ENCODE peak calls at places on chromosomes 3 and 15, in nine cellular contexts. One of them, this sample, is unnamed.
A peak's percentile ranks its signal among the peaks of the same experiment; 100 is the strongest.

GRCh38 chr15:93052090-93052892 is 36.7 kb downstream of the RGMA start:
- DNase-seq in KG1: no peak
- DNase-seq in IMR-90: no peak
- DNase-seq in NCI-H187 treated with DMSO at 0.1 percent for 48 hours: no peak
- DNase-seq in stimulated activated naive B cell treated with anti-CD40 and anti-IgM and Interleukin-4, amounts not matched to agents 10 μg/mL and 1 μg/mL and 100 μg/mL, for 72 hours: no peak
- DNase-seq in Right ventricle myocardium superior: no peak
- DNase-seq in mucosa of descending colon: peak; percentile 24
- DNase-seq in astrocyte of the hippocampus: no peak
- DNase-seq in activated CD4-positive, CD25-positive, alpha-beta regulatory T cell: no peak
- DNase-seq in this sample: no peak

GRCh38 chr15:57411945-57412768 is 35.9 kb downstream of the CGNL1 start:
- DNase-seq in KG1: no peak
- DNase-seq in mucosa of descending colon: no peak
- DNase-seq in Right ventricle myocardium superior: peak; percentile 55
- DNase-seq in activated CD4-positive, CD25-positive, alpha-beta regulatory T cell: no peak
- DNase-seq in IMR-90: no peak
- DNase-seq in NCI-H187 treated with DMSO at 0.1 percent for 48 hours: no peak
- DNase-seq in stimulated activated naive B cell treated with anti-CD40 and anti-IgM and Interleukin-4, amounts not matched to agents 10 μg/mL and 1 μg/mL and 100 μg/mL, for 72 hours: no peak
- DNase-seq in astrocyte of the hippocampus: no peak
- DNase-seq in this sample: no peak

GRCh38 chr15:60635507-60636352 is 156.8 kb upstream of the ICE2 start:
- DNase-seq in stimulated activated naive B cell treated with anti-CD40 and anti-IgM and Interleukin-4, amounts not matched to agents 10 μg/mL and 1 μg/mL and 100 μg/mL, for 72 hours: peak; percentile 36
- DNase-seq in astrocyte of the hippocampus: no peak
- DNase-seq in mucosa of descending colon: no peak
- DNase-seq in Right ventricle myocardium superior: no peak
- DNase-seq in KG1: no peak
- DNase-seq in activated CD4-positive, CD25-positive, alpha-beta regulatory T cell: no peak
- DNase-seq in NCI-H187 treated with DMSO at 0.1 percent for 48 hours: no peak
- DNase-seq in IMR-90: no peak
- DNase-seq in this sample: no peak

GRCh38 chr15:88509321-88509720 is 37.2 kb downstream of the DET1 start:
- DNase-seq in stimulated activated naive B cell treated with anti-CD40 and anti-IgM and Interleukin-4, amounts not matched to agents 10 μg/mL and 1 μg/mL and 100 μg/mL, for 72 hours: no peak
- DNase-seq in KG1: no peak
- DNase-seq in astrocyte of the hippocampus: no peak
- DNase-seq in NCI-H187 treated with DMSO at 0.1 percent for 48 hours: no peak
- DNase-seq in mucosa of descending colon: no peak
- DNase-seq in Right ventricle myocardium superior: no peak
- DNase-seq in IMR-90: no peak
- DNase-seq in activated CD4-positive, CD25-positive, alpha-beta regulatory T cell: no peak
- DNase-seq in this sample: no peak

GRCh38 chr15:42890161-42890913 is 30.2 kb downstream of the TTBK2 start:
- DNase-seq in mucosa of descending colon: no peak
- DNase-seq in stimulated activated naive B cell treated with anti-CD40 and anti-IgM and Interleukin-4, amounts not matched to agents 10 μg/mL and 1 μg/mL and 100 μg/mL, for 72 hours: no peak
- DNase-seq in NCI-H187 treated with DMSO at 0.1 percent for 48 hours: no peak
- DNase-seq in astrocyte of the hippocampus: peak; percentile 93
- DNase-seq in IMR-90: peak; percentile 88
- DNase-seq in KG1: no peak
- DNase-seq in Right ventricle myocardium superior: no peak
- DNase-seq in activated CD4-positive, CD25-positive, alpha-beta regulatory T cell: no peak
- DNase-seq in this sample: no peak

GRCh38 chr3:46098319-46098761 is 71.1 kb upstream of the XCR1 start:
- DNase-seq in astrocyte of the hippocampus: no peak
- DNase-seq in IMR-90: peak; percentile 50
- DNase-seq in stimulated activated naive B cell treated with anti-CD40 and anti-IgM and Interleukin-4, amounts not matched to agents 10 μg/mL and 1 μg/mL and 100 μg/mL, for 72 hours: no peak
- DNase-seq in activated CD4-positive, CD25-positive, alpha-beta regulatory T cell: no peak
- DNase-seq in mucosa of descending colon: no peak
- DNase-seq in Right ventricle myocardium superior: peak; percentile 65
- DNase-seq in NCI-H187 treated with DMSO at 0.1 percent for 48 hours: no peak
- DNase-seq in KG1: peak; percentile 68
- DNase-seq in this sample: peak; percentile 41

GRCh38 chr3:169929830-169930519 is 18.6 kb downstream of the SAMD7 start:
- DNase-seq in stimulated activated naive B cell treated with anti-CD40 and anti-IgM and Interleukin-4, amounts not matched to agents 10 μg/mL and 1 μg/mL and 100 μg/mL, for 72 hours: no peak
- DNase-seq in Right ventricle myocardium superior: no peak
- DNase-seq in mucosa of descending colon: no peak
- DNase-seq in KG1: no peak
- DNase-seq in activated CD4-positive, CD25-positive, alpha-beta regulatory T cell: no peak
- DNase-seq in astrocyte of the hippocampus: no peak
- DNase-seq in NCI-H187 treated with DMSO at 0.1 percent for 48 hours: no peak
- DNase-seq in IMR-90: no peak
- DNase-seq in this sample: no peak

GRCh38 chr15:31297880-31298456 is 28.7 kb upstream of the KLF13 start:
- DNase-seq in mucosa of descending colon: peak; percentile 80
- DNase-seq in KG1: no peak
- DNase-seq in Right ventricle myocardium superior: no peak
- DNase-seq in activated CD4-positive, CD25-positive, alpha-beta regulatory T cell: no peak
- DNase-seq in IMR-90: no peak
- DNase-seq in NCI-H187 treated with DMSO at 0.1 percent for 48 hours: no peak
- DNase-seq in stimulated activated naive B cell treated with anti-CD40 and anti-IgM and Interleukin-4, amounts not matched to agents 10 μg/mL and 1 μg/mL and 100 μg/mL, for 72 hours: no peak
- DNase-seq in astrocyte of the hippocampus: no peak
- DNase-seq in this sample: peak; percentile 74

GRCh38 chr3:37477275-37477674 is 302.9 kb upstream of the LRRFIP2 start:
- DNase-seq in IMR-90: no peak
- DNase-seq in KG1: no peak
- DNase-seq in activated CD4-positive, CD25-positive, alpha-beta regulatory T cell: no peak
- DNase-seq in stimulated activated naive B cell treated with anti-CD40 and anti-IgM and Interleukin-4, amounts not matched to agents 10 μg/mL and 1 μg/mL and 100 μg/mL, for 72 hours: no peak
- DNase-seq in NCI-H187 treated with DMSO at 0.1 percent for 48 hours: no peak
- DNase-seq in Right ventricle myocardium superior: no peak
- DNase-seq in mucosa of descending colon: no peak
- DNase-seq in astrocyte of the hippocampus: no peak
- DNase-seq in this sample: no peak

GRCh38 chr15:55990986-55991385 is 2.4 kb downstream of the NEDD4 start:
- DNase-seq in IMR-90: no peak
- DNase-seq in mucosa of descending colon: no peak
- DNase-seq in astrocyte of the hippocampus: no peak
- DNase-seq in Right ventricle myocardium superior: no peak
- DNase-seq in activated CD4-positive, CD25-positive, alpha-beta regulatory T cell: no peak
- DNase-seq in NCI-H187 treated with DMSO at 0.1 percent for 48 hours: no peak
- DNase-seq in stimulated activated naive B cell treated with anti-CD40 and anti-IgM and Interleukin-4, amounts not matched to agents 10 μg/mL and 1 μg/mL and 100 μg/mL, for 72 hours: no peak
- DNase-seq in KG1: no peak
- DNase-seq in this sample: no peak

GRCh38 chr3:36447063-36447462 is 66.8 kb downstream of the STAC start:
- DNase-seq in astrocyte of the hippocampus: no peak
- DNase-seq in mucosa of descending colon: no peak
- DNase-seq in IMR-90: no peak
- DNase-seq in KG1: no peak
- DNase-seq in Right ventricle myocardium superior: no peak
- DNase-seq in stimulated activated naive B cell treated with anti-CD40 and anti-IgM and Interleukin-4, amounts not matched to agents 10 μg/mL and 1 μg/mL and 100 μg/mL, for 72 hours: no peak
- DNase-seq in NCI-H187 treated with DMSO at 0.1 percent for 48 hours: no peak
- DNase-seq in activated CD4-positive, CD25-positive, alpha-beta regulatory T cell: no peak
- DNase-seq in this sample: no peak

GRCh38 chr3:171028025-171028778 is 1.7 kb upstream of the SLC2A2 start:
- DNase-seq in astrocyte of the hippocampus: peak; percentile 96
- DNase-seq in IMR-90: peak; percentile 92
- DNase-seq in KG1: no peak
- DNase-seq in NCI-H187 treated with DMSO at 0.1 percent for 48 hours: no peak
- DNase-seq in Right ventricle myocardium superior: peak; percentile 71
- DNase-seq in activated CD4-positive, CD25-positive, alpha-beta regulatory T cell: no peak
- DNase-seq in mucosa of descending colon: peak; percentile 53
- DNase-seq in stimulated activated naive B cell treated with anti-CD40 and anti-IgM and Interleukin-4, amounts not matched to agents 10 μg/mL and 1 μg/mL and 100 μg/mL, for 72 hours: peak; percentile 7
- DNase-seq in this sample: peak; percentile 21

GRCh38 chr15:92324036-92324963 is 69.4 kb upstream of the ST8SIA2 start:
- DNase-seq in NCI-H187 treated with DMSO at 0.1 percent for 48 hours: no peak
- DNase-seq in IMR-90: no peak
- DNase-seq in KG1: no peak
- DNase-seq in stimulated activated naive B cell treated with anti-CD40 and anti-IgM and Interleukin-4, amounts not matched to agents 10 μg/mL and 1 μg/mL and 100 μg/mL, for 72 hours: no peak
- DNase-seq in Right ventricle myocardium superior: no peak
- DNase-seq in activated CD4-positive, CD25-positive, alpha-beta regulatory T cell: no peak
- DNase-seq in mucosa of descending colon: no peak
- DNase-seq in astrocyte of the hippocampus: no peak
- DNase-seq in this sample: no peak

GRCh38 chr15:51751687-51752683 is 588 bp downstream of the TMOD2 start:
- DNase-seq in KG1: no peak
- DNase-seq in activated CD4-positive, CD25-positive, alpha-beta regulatory T cell: no peak
- DNase-seq in Right ventricle myocardium superior: peak; percentile 52
- DNase-seq in astrocyte of the hippocampus: peak; percentile 70
- DNase-seq in IMR-90: peak; percentile 34
- DNase-seq in NCI-H187 treated with DMSO at 0.1 percent for 48 hours: no peak
- DNase-seq in mucosa of descending colon: peak; percentile 52
- DNase-seq in stimulated activated naive B cell treated with anti-CD40 and anti-IgM and Interleukin-4, amounts not matched to agents 10 μg/mL and 1 μg/mL and 100 μg/mL, for 72 hours: no peak
- DNase-seq in this sample: peak; percentile 30

GRCh38 chr3:11335056-11335608 is 62.9 kb downstream of the ATG7 start:
- DNase-seq in NCI-H187 treated with DMSO at 0.1 percent for 48 hours: no peak
- DNase-seq in IMR-90: peak; percentile 81
- DNase-seq in mucosa of descending colon: no peak
- DNase-seq in stimulated activated naive B cell treated with anti-CD40 and anti-IgM and Interleukin-4, amounts not matched to agents 10 μg/mL and 1 μg/mL and 100 μg/mL, for 72 hours: no peak
- DNase-seq in KG1: peak; percentile 46
- DNase-seq in activated CD4-positive, CD25-positive, alpha-beta regulatory T cell: no peak
- DNase-seq in Right ventricle myocardium superior: no peak
- DNase-seq in astrocyte of the hippocampus: peak; percentile 80
- DNase-seq in this sample: no peak

GRCh38 chr15:32029862-32030781 is at the start of gene CHRNA7:
- DNase-seq in activated CD4-positive, CD25-positive, alpha-beta regulatory T cell: no peak
- DNase-seq in stimulated activated naive B cell treated with anti-CD40 and anti-IgM and Interleukin-4, amounts not matched to agents 10 μg/mL and 1 μg/mL and 100 μg/mL, for 72 hours: peak; percentile 4
- DNase-seq in KG1: no peak
- DNase-seq in NCI-H187 treated with DMSO at 0.1 percent for 48 hours: no peak
- DNase-seq in Right ventricle myocardium superior: peak; percentile 71
- DNase-seq in astrocyte of the hippocampus: peak; percentile 85
- DNase-seq in IMR-90: peak; percentile 3
- DNase-seq in mucosa of descending colon: peak; percentile 80
- DNase-seq in this sample: peak; percentile 65

GRCh38 chr3:171838218-171838720 is 4.9 kb upstream of the TMEM212 start:
- DNase-seq in activated CD4-positive, CD25-positive, alpha-beta regulatory T cell: no peak
- DNase-seq in IMR-90: peak; percentile 78
- DNase-seq in NCI-H187 treated with DMSO at 0.1 percent for 48 hours: no peak
- DNase-seq in astrocyte of the hippocampus: peak; percentile 62
- DNase-seq in Right ventricle myocardium superior: peak; percentile 67
- DNase-seq in mucosa of descending colon: no peak
- DNase-seq in stimulated activated naive B cell treated with anti-CD40 and anti-IgM and Interleukin-4, amounts not matched to agents 10 μg/mL and 1 μg/mL and 100 μg/mL, for 72 hours: no peak
- DNase-seq in KG1: no peak
- DNase-seq in this sample: peak; percentile 20

GRCh38 chr3:189937302-189938255 is 183.1 kb downstream of the P3H2 start:
- DNase-seq in activated CD4-positive, CD25-positive, alpha-beta regulatory T cell: no peak
- DNase-seq in mucosa of descending colon: no peak
- DNase-seq in Right ventricle myocardium superior: no peak
- DNase-seq in KG1: no peak
- DNase-seq in IMR-90: peak; percentile 92
- DNase-seq in stimulated activated naive B cell treated with anti-CD40 and anti-IgM and Interleukin-4, amounts not matched to agents 10 μg/mL and 1 μg/mL and 100 μg/mL, for 72 hours: no peak
- DNase-seq in astrocyte of the hippocampus: peak; percentile 95
- DNase-seq in NCI-H187 treated with DMSO at 0.1 percent for 48 hours: no peak
- DNase-seq in this sample: no peak

GRCh38 chr15:58285212-58285920 is 146.4 kb upstream of the LIPC start:
- DNase-seq in NCI-H187 treated with DMSO at 0.1 percent for 48 hours: no peak
- DNase-seq in KG1: no peak
- DNase-seq in astrocyte of the hippocampus: no peak
- DNase-seq in mucosa of descending colon: no peak
- DNase-seq in activated CD4-positive, CD25-positive, alpha-beta regulatory T cell: no peak
- DNase-seq in stimulated activated naive B cell treated with anti-CD40 and anti-IgM and Interleukin-4, amounts not matched to agents 10 μg/mL and 1 μg/mL and 100 μg/mL, for 72 hours: no peak
- DNase-seq in IMR-90: no peak
- DNase-seq in Right ventricle myocardium superior: no peak
- DNase-seq in this sample: no peak

GRCh38 chr3:125398952-125399351 is 23.8 kb upstream of the ZNF148 start:
- DNase-seq in astrocyte of the hippocampus: no peak
- DNase-seq in Right ventricle myocardium superior: no peak
- DNase-seq in KG1: no peak
- DNase-seq in activated CD4-positive, CD25-positive, alpha-beta regulatory T cell: no peak
- DNase-seq in IMR-90: no peak
- DNase-seq in mucosa of descending colon: no peak
- DNase-seq in NCI-H187 treated with DMSO at 0.1 percent for 48 hours: no peak
- DNase-seq in stimulated activated naive B cell treated with anti-CD40 and anti-IgM and Interleukin-4, amounts not matched to agents 10 μg/mL and 1 μg/mL and 100 μg/mL, for 72 hours: no peak
- DNase-seq in this sample: no peak

GRCh38 chr3:20097015-20097414 is 56.8 kb downstream of the KAT2B start:
- DNase-seq in IMR-90: no peak
- DNase-seq in KG1: no peak
- DNase-seq in activated CD4-positive, CD25-positive, alpha-beta regulatory T cell: no peak
- DNase-seq in astrocyte of the hippocampus: peak; percentile 77
- DNase-seq in NCI-H187 treated with DMSO at 0.1 percent for 48 hours: no peak
- DNase-seq in stimulated activated naive B cell treated with anti-CD40 and anti-IgM and Interleukin-4, amounts not matched to agents 10 μg/mL and 1 μg/mL and 100 μg/mL, for 72 hours: no peak
- DNase-seq in Right ventricle myocardium superior: no peak
- DNase-seq in mucosa of descending colon: no peak
- DNase-seq in this sample: no peak

GRCh38 chr15:57146394-57147140 is 228.1 kb downstream of the TCF12 start:
- DNase-seq in astrocyte of the hippocampus: peak; percentile 73
- DNase-seq in Right ventricle myocardium superior: no peak
- DNase-seq in IMR-90: peak; percentile 73
- DNase-seq in stimulated activated naive B cell treated with anti-CD40 and anti-IgM and Interleukin-4, amounts not matched to agents 10 μg/mL and 1 μg/mL and 100 μg/mL, for 72 hours: no peak
- DNase-seq in NCI-H187 treated with DMSO at 0.1 percent for 48 hours: peak; percentile 36
- DNase-seq in mucosa of descending colon: no peak
- DNase-seq in activated CD4-positive, CD25-positive, alpha-beta regulatory T cell: no peak
- DNase-seq in KG1: peak; percentile 41
- DNase-seq in this sample: no peak

GRCh38 chr3:30750967-30751366 is 143.5 kb downstream of the GADL1 start:
- DNase-seq in astrocyte of the hippocampus: no peak
- DNase-seq in KG1: no peak
- DNase-seq in mucosa of descending colon: no peak
- DNase-seq in activated CD4-positive, CD25-positive, alpha-beta regulatory T cell: no peak
- DNase-seq in stimulated activated naive B cell treated with anti-CD40 and anti-IgM and Interleukin-4, amounts not matched to agents 10 μg/mL and 1 μg/mL and 100 μg/mL, for 72 hours: no peak
- DNase-seq in NCI-H187 treated with DMSO at 0.1 percent for 48 hours: no peak
- DNase-seq in Right ventricle myocardium superior: no peak
- DNase-seq in IMR-90: no peak
- DNase-seq in this sample: no peak

GRCh38 chr3:68878322-68878721 is 54.0 kb downstream of the TAFA4 start:
- DNase-seq in activated CD4-positive, CD25-positive, alpha-beta regulatory T cell: no peak
- DNase-seq in Right ventricle myocardium superior: no peak
- DNase-seq in astrocyte of the hippocampus: peak; percentile 33
- DNase-seq in NCI-H187 treated with DMSO at 0.1 percent for 48 hours: no peak
- DNase-seq in IMR-90: peak; percentile 20
- DNase-seq in mucosa of descending colon: no peak
- DNase-seq in KG1: no peak
- DNase-seq in stimulated activated naive B cell treated with anti-CD40 and anti-IgM and Interleukin-4, amounts not matched to agents 10 μg/mL and 1 μg/mL and 100 μg/mL, for 72 hours: no peak
- DNase-seq in this sample: no peak

GRCh38 chr3:119600732-119601131 is 3.0 kb downstream of the PLA1A start:
- DNase-seq in stimulated activated naive B cell treated with anti-CD40 and anti-IgM and Interleukin-4, amounts not matched to agents 10 μg/mL and 1 μg/mL and 100 μg/mL, for 72 hours: peak; percentile 25
- DNase-seq in NCI-H187 treated with DMSO at 0.1 percent for 48 hours: no peak
- DNase-seq in mucosa of descending colon: no peak
- DNase-seq in astrocyte of the hippocampus: no peak
- DNase-seq in Right ventricle myocardium superior: peak; percentile 53
- DNase-seq in IMR-90: no peak
- DNase-seq in KG1: no peak
- DNase-seq in activated CD4-positive, CD25-positive, alpha-beta regulatory T cell: no peak
- DNase-seq in this sample: no peak

GRCh38 chr3:139353920-139354556 is 10.2 kb downstream of the MRPS22 start:
- DNase-seq in mucosa of descending colon: no peak
- DNase-seq in stimulated activated naive B cell treated with anti-CD40 and anti-IgM and Interleukin-4, amounts not matched to agents 10 μg/mL and 1 μg/mL and 100 μg/mL, for 72 hours: no peak
- DNase-seq in Right ventricle myocardium superior: no peak
- DNase-seq in NCI-H187 treated with DMSO at 0.1 percent for 48 hours: no peak
- DNase-seq in IMR-90: peak; percentile 71
- DNase-seq in activated CD4-positive, CD25-positive, alpha-beta regulatory T cell: no peak
- DNase-seq in KG1: no peak
- DNase-seq in astrocyte of the hippocampus: peak; percentile 70
- DNase-seq in this sample: no peak

GRCh38 chr15:78103406-78104118 is 11.2 kb downstream of the SH2D7 start:
- DNase-seq in activated CD4-positive, CD25-positive, alpha-beta regulatory T cell: peak; percentile 24
- DNase-seq in astrocyte of the hippocampus: no peak
- DNase-seq in NCI-H187 treated with DMSO at 0.1 percent for 48 hours: no peak
- DNase-seq in IMR-90: no peak
- DNase-seq in KG1: peak; percentile 36
- DNase-seq in mucosa of descending colon: no peak
- DNase-seq in stimulated activated naive B cell treated with anti-CD40 and anti-IgM and Interleukin-4, amounts not matched to agents 10 μg/mL and 1 μg/mL and 100 μg/mL, for 72 hours: no peak
- DNase-seq in Right ventricle myocardium superior: no peak
- DNase-seq in this sample: peak; percentile 61

GRCh38 chr3:129358177-129359101 is 70.0 kb downstream of the EFCAB12 start:
- DNase-seq in IMR-90: no peak
- DNase-seq in activated CD4-positive, CD25-positive, alpha-beta regulatory T cell: no peak
- DNase-seq in Right ventricle myocardium superior: no peak
- DNase-seq in astrocyte of the hippocampus: no peak
- DNase-seq in KG1: no peak
- DNase-seq in NCI-H187 treated with DMSO at 0.1 percent for 48 hours: no peak
- DNase-seq in stimulated activated naive B cell treated with anti-CD40 and anti-IgM and Interleukin-4, amounts not matched to agents 10 μg/mL and 1 μg/mL and 100 μg/mL, for 72 hours: no peak
- DNase-seq in mucosa of descending colon: no peak
- DNase-seq in this sample: no peak

GRCh38 chr15:23467110-23467600 is 20.1 kb upstream of the GOLGA6L2 start:
- DNase-seq in Right ventricle myocardium superior: no peak
- DNase-seq in NCI-H187 treated with DMSO at 0.1 percent for 48 hours: no peak
- DNase-seq in astrocyte of the hippocampus: peak; percentile 29
- DNase-seq in KG1: peak; percentile 7
- DNase-seq in stimulated activated naive B cell treated with anti-CD40 and anti-IgM and Interleukin-4, amounts not matched to agents 10 μg/mL and 1 μg/mL and 100 μg/mL, for 72 hours: no peak
- DNase-seq in IMR-90: peak; percentile 11
- DNase-seq in activated CD4-positive, CD25-positive, alpha-beta regulatory T cell: no peak
- DNase-seq in mucosa of descending colon: no peak
- DNase-seq in this sample: no peak